ENCODE peak calls at places on chromosomes 12 and 14, in four cellular contexts. W, S, F and R are unnamed samples.

GRCh38 chr12:48996794-48997718 is 2.1 kb downstream of the DDN start:
- DNase-seq in W (peak), S (no peak), F (peak), R (peak)

GRCh38 chr12:90977224-90977623 is 22.2 kb upstream of the CCER1 start:
- DNase-seq in W (no peak), S (no peak), F (no peak), R (no peak)

GRCh38 chr12:120774169-120774916 is 48.7 kb downstream of the ACADS start:
- DNase-seq in W (no peak), S (no peak), F (no peak), R (no peak)

GRCh38 chr14:23182372-23183014 is 967 bp downstream of the SLC7A8 start:
- DNase-seq in W (no peak), S (no peak), F (peak), R (peak)

GRCh38 chr14:56487090-56487667 is 92.4 kb upstream of the TMEM260 start:
- DNase-seq in W (no peak), S (no peak), F (peak), R (no peak)

GRCh38 chr12:118064608-118065007 is 3.6 kb upstream of the WSB2 start:
- DNase-seq in W (no peak), S (no peak), F (no peak), R (no peak)

GRCh38 chr14:104268725-104269436 is 130.5 kb downstream of the KIF26A start:
- DNase-seq in W (peak), S (no peak), F (no peak), R (no peak)

GRCh38 chr14:101113835-101114725 is 210.6 kb upstream of the RTL1 start:
- DNase-seq in W (no peak), S (no peak), F (no peak), R (no peak)

GRCh38 chr12:52082988-52083637 is 3.6 kb downstream of the SMIM41 start:
- DNase-seq in W (peak), S (no peak), F (peak), R (no peak)

GRCh38 chr12:128471491-128471890 is 204.5 kb downstream of the TMEM132C start:
- DNase-seq in W (no peak), S (no peak), F (no peak), R (no peak)

GRCh38 chr12:124753230-124753595 is 110.5 kb downstream of the SCARB1 start:
- DNase-seq in W (no peak), S (no peak), F (no peak), R (no peak)

GRCh38 chr12:78651755-78652154 is 212.8 kb upstream of the SYT1 start:
- DNase-seq in W (no peak), S (no peak), F (peak), R (no peak)

GRCh38 chr14:68263563-68264350 is 444.2 kb downstream of the RAD51B start:
- DNase-seq in W (no peak), S (no peak), F (no peak), R (no peak)

GRCh38 chr14:50035214-50035613 is 81.2 kb downstream of the VCPKMT start:
- DNase-seq in W (no peak), S (no peak), F (no peak), R (no peak)
- H3K4me3 ChIP-seq in W (no peak), S (no peak), F (no peak), R (no peak)

DNA sequence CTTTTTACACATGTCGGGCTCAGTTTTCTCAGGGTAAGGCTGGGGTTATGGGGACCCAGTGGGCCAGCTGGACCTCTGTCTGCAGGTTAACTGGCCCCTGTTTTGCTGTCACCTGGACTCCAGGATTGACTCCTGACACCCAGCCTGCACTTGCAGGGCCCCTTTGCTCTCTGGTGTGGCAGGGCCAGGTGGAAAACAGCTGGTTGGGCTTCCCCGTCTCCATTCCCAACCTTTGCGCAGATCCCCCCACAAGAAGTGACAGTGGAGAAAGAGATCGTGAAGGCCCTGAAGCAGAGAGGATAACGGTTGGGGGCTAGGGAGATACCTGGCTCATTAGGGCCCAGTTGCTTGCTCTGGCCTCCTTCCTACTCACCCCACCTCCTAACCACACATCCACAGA is 1.5 kb upstream of the PPP1R1A start:
- DNase-seq in W (no peak), S (no peak), F (no peak), R (no peak)
- H3K27ac ChIP-seq in W (no peak), S (no peak), F (no peak), R (peak)

GRCh38 chr12:92363295-92364146 is 217.9 kb upstream of the BTG1 start:
- DNase-seq in W (no peak), S (no peak), F (peak), R (peak)
- H3K4me3 ChIP-seq in W (peak), S (peak), F (no peak), R (peak)

GRCh38 chr14:99418217-99418616 is 62.4 kb downstream of the SETD3 start:
- DNase-seq in W (no peak), S (no peak), F (no peak), R (no peak)

GRCh38 chr14:99413172-99413571 is 67.5 kb downstream of the SETD3 start:
- DNase-seq in W (no peak), S (no peak), F (no peak), R (no peak)

GRCh38 chr14:99413972-99414371 is 66.7 kb downstream of the SETD3 start:
- DNase-seq in W (no peak), S (no peak), F (no peak), R (no peak)

GRCh38 chr14:99416909-99417308 is 63.8 kb downstream of the SETD3 start:
- DNase-seq in W (no peak), S (no peak), F (no peak), R (no peak)

DNA sequence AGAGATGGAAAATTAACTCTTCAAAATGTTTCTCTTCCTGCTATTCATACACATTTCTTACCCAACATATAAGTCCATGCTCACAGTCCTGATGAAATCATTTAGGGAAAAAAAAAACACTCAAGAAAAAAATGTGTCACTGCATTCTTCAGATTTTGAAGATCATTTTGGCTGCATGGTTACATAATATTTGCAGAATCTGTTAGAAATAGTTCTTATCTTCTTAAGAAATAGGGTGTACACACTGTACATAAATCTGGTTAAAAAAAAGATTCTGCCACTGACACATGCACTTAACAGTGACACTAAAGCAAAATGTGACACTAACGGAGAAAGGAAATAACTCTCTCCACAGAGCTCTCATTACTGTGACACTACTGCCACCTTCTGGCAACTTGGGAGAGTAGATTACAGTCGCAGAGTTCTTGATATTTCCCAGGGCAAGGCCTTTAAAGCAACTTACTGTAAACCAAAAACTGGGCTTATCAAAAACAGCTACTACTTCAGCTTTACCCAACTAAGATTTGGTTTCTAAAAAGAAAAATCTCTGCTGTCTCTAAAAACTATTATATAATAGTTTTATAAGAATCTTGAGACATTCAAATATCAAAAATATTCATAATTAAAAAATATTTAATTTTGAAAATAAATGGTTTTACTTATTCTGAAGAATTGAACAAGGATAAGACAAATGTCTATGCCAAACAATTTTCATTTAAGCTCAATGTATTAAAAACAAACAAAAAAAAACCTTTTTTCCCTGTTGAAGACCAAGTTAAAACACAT is 65.0 kb downstream of the SETD3 start:
- DNase-seq in W (no peak), S (no peak), F (peak), R (peak)
- H3K27ac ChIP-seq in W (no peak), S (no peak), F (no peak), R (no peak)

DNA sequence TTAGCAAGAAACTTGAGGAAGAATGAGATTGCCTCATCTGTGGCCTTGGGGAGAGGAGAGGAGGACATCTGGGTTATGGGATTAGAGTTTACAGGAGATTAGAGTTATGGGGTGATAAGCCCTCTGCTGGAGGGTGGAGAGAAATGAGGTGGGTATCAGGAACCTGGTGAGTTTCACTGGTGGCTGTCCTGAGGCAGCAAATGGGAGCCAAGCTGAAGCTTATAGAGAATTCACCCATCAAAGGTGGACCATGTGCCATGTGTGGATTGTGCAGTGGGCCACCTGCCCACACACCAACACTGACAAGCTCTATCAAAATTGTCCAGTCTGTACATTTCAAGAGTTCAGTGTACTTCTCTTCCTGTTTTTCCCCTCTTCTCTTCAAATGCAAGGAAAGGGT is 135.3 kb downstream of the AEBP2 start:
- DNase-seq in W (no peak), S (no peak), F (no peak), R (no peak)
- H3K4me3 ChIP-seq in W (no peak), S (no peak), F (no peak), R (no peak)

GRCh38 chr14:53027562-53027961 is 76.7 kb upstream of the FERMT2 start:
- DNase-seq in W (no peak), S (no peak), F (no peak), R (no peak)
- H3K27ac ChIP-seq in W (no peak), S (no peak), F (no peak), R (no peak)

DNA sequence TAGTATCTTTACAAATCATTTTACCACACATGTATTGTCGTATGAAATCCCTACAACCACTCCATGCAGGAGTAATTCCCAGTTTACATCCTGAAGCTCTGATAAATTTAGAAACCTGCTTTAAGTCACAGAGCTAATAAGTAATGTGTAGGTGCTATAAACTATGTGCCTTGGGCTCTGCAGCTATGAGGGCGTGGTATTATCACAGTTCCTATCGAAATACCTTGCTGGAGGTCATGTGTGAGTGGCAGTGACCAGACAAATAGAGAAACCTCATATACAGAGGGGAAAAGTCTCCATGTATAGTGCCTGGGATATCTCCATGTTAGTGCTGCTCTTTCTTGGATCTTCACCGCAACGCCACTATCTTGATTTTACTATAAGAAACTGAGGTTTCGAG is 898 bp upstream of the TBC1D15 start:
- DNase-seq in W (no peak), S (no peak), F (no peak), R (no peak)
- H3K4me3 ChIP-seq in W (peak), S (peak), F (no peak), R (peak)

DNA sequence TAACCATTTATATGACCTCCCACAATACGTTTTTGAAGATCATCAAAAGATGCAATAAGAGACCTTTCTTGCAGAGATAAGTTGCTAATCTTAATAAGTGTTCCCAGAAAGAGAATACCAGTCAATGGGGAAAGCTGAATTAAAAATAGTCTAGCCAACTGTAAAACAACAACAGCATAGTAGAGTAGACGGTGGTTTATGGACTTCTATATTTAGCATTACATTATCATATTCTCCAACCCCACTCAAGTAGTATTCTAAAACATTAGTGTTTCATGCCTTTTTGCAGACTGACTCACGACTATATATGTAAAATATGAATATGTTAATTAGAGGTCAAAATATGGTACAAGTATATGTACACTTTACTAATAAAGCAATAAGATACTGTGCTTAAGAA is 218.9 kb downstream of the MED13L start:
- DNase-seq in W (no peak), S (no peak), F (no peak), R (no peak)
- H3K27ac ChIP-seq in W (no peak), S (no peak), F (no peak), R (no peak)